ENCODE peak calls at places on chromosomes 6 and 20, in four cellular contexts. P, K, D and F are unnamed samples.

GRCh38 chr20:48776306-48776705 is 51.5 kb downstream of the PREX1 start:
- DNase-seq in P (no peak), K (no peak), D (no peak), F (no peak)

GRCh38 chr6:150301871-150302800 is 66.7 kb upstream of the IYD start:
- DNase-seq in P (no peak), K (no peak), D (peak), F (no peak)

GRCh38 chr20:61888101-61888865 is 177.4 kb downstream of the TAF4 start:
- DNase-seq in P (no peak), K (no peak), D (no peak), F (no peak)

GRCh38 chr6:105995403-105995699 is 90.8 kb upstream of the PRDM1 start:
- DNase-seq in P (no peak), K (no peak), D (no peak), F (no peak)

GRCh38 chr20:25454153-25454900 is 46.9 kb downstream of the GINS1 start:
- DNase-seq in P (no peak), K (no peak), D (no peak), F (no peak)

GRCh38 chr6:101537917-101538316 is 144.4 kb downstream of the GRIK2 start:
- DNase-seq in P (no peak), K (no peak), D (no peak), F (no peak)

GRCh38 chr20:40775747-40776146 is 86.7 kb upstream of the MAFB start:
- DNase-seq in P (no peak), K (no peak), D (no peak), F (no peak)

GRCh38 chr6:17454316-17455005 is 61.1 kb downstream of the CAP2 start:
- DNase-seq in P (no peak), K (no peak), D (no peak), F (no peak)

GRCh38 chr20:63641792-63642517 is 11.3 kb downstream of the STMN3 start:
- DNase-seq in P (peak), K (peak), D (peak), F (peak)

GRCh38 chr6:50264995-50265571 is 215.4 kb upstream of the DEFB112 start:
- DNase-seq in P (peak), K (no peak), D (peak), F (no peak)

GRCh38 chr20:43942213-43942590 is 27.6 kb downstream of the TOX2 start:
- DNase-seq in P (no peak), K (no peak), D (no peak), F (no peak)

GRCh38 chr6:122653094-122653493 is 42.9 kb downstream of the PKIB start:
- DNase-seq in P (no peak), K (no peak), D (peak), F (no peak)

GRCh38 chr6:14367296-14367695 is 249.7 kb downstream of the CD83 start:
- DNase-seq in P (no peak), K (no peak), D (no peak), F (no peak)

GRCh38 chr6:28443112-28443773 is at the start of gene ZSCAN23:
- DNase-seq in P (peak), K (no peak), D (peak), F (peak)

GRCh38 chr20:63100401-63100925 is 93.7 kb upstream of the BHLHE23 start:
- DNase-seq in P (peak), K (no peak), D (no peak), F (no peak)

GRCh38 chr20:58042626-58043025 is 185.8 kb downstream of the ANKRD60 start:
- DNase-seq in P (no peak), K (no peak), D (no peak), F (no peak)

GRCh38 chr6:9431945-9432344 is 982.9 kb downstream of the TFAP2A start:
- DNase-seq in P (no peak), K (no peak), D (no peak), F (no peak)

GRCh38 chr20:43977252-43977651 is 62.6 kb downstream of the TOX2 start:
- DNase-seq in P (no peak), K (no peak), D (no peak), F (no peak)

GRCh38 chr6:112802154-112802553 is 455.0 kb downstream of the RFPL4B start:
- DNase-seq in P (no peak), K (no peak), D (no peak), F (no peak)

GRCh38 chr20:59940956-59941294 is 736 bp downstream of the FAM217B start:
- DNase-seq in P (no peak), K (no peak), D (no peak), F (no peak)

GRCh38 chr6:37653933-37654565 is 43.6 kb downstream of the MDGA1 start:
- DNase-seq in P (peak), K (peak), D (peak), F (peak)

GRCh38 chr20:51591871-51592270 is 49.4 kb upstream of the NFATC2 start:
- DNase-seq in P (no peak), K (no peak), D (no peak), F (no peak)

GRCh38 chr6:149566372-149567193 is at the start of gene GINM1:
- DNase-seq in P (peak), K (peak), D (peak), F (no peak)

GRCh38 chr6:87319271-87319987 is 3.0 kb upstream of the SMIM8 start:
- DNase-seq in P (no peak), K (no peak), D (no peak), F (no peak)
- TF ChIP-seq TCF7 in P (no peak), K (no peak), D (no peak), F (no peak)

DNA sequence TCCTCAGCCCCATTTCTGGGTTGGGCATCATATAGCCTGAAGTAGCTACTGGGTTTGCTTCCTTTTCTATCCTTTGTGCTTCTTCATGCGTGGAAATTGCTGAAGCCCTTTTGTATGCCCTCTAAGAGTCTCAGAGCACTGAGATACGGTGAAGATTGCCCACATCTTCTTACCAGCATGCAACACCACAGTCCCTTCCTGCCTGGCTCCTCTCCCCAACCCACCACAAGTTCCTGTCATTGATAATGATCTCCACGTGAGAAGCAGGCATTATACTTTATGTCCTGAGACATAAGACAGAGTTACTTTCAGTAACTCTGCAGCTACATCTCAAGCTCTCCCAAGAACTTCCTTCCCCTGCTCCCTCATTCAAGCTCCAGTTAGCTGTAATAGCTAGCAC is 15.8 kb upstream of the PLCB4 start:
- DNase-seq in P (no peak), K (no peak), D (no peak), F (no peak)
- TF ChIP-seq TCF7 in P (no peak), K (no peak), D (no peak), F (no peak)

GRCh38 chr6:40732878-40733277 is 145.7 kb upstream of the LRFN2 start:
- DNase-seq in P (no peak), K (no peak), D (no peak), F (no peak)
- TF ChIP-seq TCF7 in P (no peak), K (no peak), D (no peak), F (no peak)

GRCh38 chr6:15781890-15782289 is 119.1 kb upstream of the DTNBP1 start:
- DNase-seq in P (no peak), K (no peak), D (no peak), F (no peak)

GRCh38 chr6:15779726-15780125 is 116.9 kb upstream of the DTNBP1 start:
- DNase-seq in P (no peak), K (no peak), D (no peak), F (no peak)

GRCh38 chr6:15780437-15780836 is 117.6 kb upstream of the DTNBP1 start:
- DNase-seq in P (no peak), K (no peak), D (no peak), F (no peak)

GRCh38 chr6:15783484-15783883 is 120.7 kb upstream of the DTNBP1 start:
- DNase-seq in P (no peak), K (no peak), D (no peak), F (no peak)

DNA sequence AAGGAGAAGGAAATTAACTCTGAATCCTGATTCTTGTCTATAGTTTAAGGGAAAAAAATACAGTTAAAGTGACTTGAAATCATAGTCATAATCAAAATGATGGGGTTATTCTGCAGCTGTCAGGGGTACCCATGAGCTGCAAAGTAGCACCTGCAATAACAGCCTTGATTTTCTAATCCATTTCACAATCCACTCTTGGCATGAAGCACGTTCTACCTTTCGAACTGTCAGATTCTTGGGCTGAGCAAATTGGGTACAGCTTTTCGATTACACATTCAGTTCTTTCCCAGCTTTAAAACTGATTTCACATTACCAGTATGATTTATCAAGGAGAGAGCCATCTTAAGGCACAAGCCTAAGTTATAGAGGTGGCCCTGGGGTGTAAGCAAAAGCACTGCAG is 118.5 kb upstream of the DTNBP1 start:
- DNase-seq in P (no peak), K (no peak), D (no peak), F (no peak)
- TF ChIP-seq TCF7 in P (no peak), K (no peak), D (no peak), F (no peak)

DNA sequence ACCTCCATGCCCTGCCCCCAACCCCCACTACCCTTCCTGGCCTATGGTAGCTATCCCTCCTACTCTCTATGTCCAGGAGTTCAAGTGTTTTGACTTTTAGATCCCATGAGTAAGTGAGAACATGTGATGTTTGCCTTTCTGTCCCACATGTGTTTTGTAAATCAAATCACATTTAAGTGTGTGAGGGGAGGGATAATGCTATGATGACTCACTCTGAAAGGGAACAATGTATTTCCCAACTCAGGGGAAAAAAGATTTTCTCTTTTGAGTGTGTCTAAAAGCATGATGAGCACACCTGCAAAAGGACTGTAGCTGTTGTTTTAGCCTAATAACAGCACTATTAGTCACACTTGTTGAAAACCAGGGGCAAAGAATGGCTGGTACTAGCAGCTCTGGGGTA is 193.7 kb downstream of the GJA10 start:
- DNase-seq in P (no peak), K (no peak), D (no peak), F (no peak)
- TF ChIP-seq TCF7 in P (no peak), K (no peak), D (no peak), F (no peak)

GRCh38 chr6:163671355-163671754 is 256.8 kb downstream of the QKI start:
- DNase-seq in P (no peak), K (peak), D (no peak), F (no peak)

GRCh38 chr6:163671791-163672190 is 257.3 kb downstream of the QKI start:
- DNase-seq in P (no peak), K (no peak), D (no peak), F (no peak)

GRCh38 chr6:163672710-163673109 is 258.2 kb downstream of the QKI start:
- DNase-seq in P (no peak), K (no peak), D (no peak), F (no peak)

GRCh38 chr6:163668061-163668426 is 253.5 kb downstream of the QKI start:
- DNase-seq in P (no peak), K (no peak), D (no peak), F (no peak)

DNA sequence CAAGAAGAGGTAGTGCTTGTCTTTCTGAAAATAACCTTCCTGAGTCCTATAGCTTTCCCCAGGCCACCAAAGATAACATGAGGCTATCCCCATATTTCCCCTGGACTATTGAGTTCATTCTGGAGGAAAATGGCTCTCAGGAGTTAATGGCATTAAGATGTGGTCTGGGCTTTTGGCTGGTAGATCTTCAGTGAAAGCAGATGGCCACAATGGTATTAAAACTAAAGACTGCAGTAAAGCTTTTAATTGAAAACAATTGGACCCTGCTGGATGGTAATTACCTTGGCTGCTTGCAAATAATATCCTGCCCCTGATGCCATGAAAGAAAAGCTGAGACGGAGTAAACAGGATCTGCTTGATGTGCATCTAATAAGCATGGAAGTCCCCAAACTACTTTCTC is 255.8 kb downstream of the QKI start:
- DNase-seq in P (no peak), K (no peak), D (no peak), F (no peak)
- TF ChIP-seq TCF7 in P (no peak), K (no peak), D (no peak), F (no peak)